ENCODE peak calls at places on chromosomes 4 and X, in five cellular contexts. X is AG04449, G is AG04450, K is neural progenitor cell, U is fibroblast of villous mesenchyme. R is an unnamed sample.

GRCh38 chr4:112141366-112142138 is 3.7 kb upstream of the FAM241A start:
- DNase-seq in G (no peak), X (no peak), K (no peak), U (no peak), R (peak)

GRCh38 chrX:13983734-13984133 is 46.0 kb downstream of the GEMIN8 start:
- DNase-seq in K (no peak), X (no peak), U (no peak), G (no peak), R (no peak)

GRCh38 chr4:39085891-39086290 is 23.9 kb downstream of the KLHL5 start:
- DNase-seq in X (no peak), G (no peak), K (no peak), U (peak), R (no peak)

GRCh38 chr4:110498420-110498819 is 22.5 kb downstream of the ENPEP start:
- DNase-seq in G (no peak), X (no peak), K (no peak), U (no peak), R (no peak)

GRCh38 chr4:87188932-87189331 is 31.5 kb downstream of the KLHL8 start:
- DNase-seq in G (no peak), U (no peak), K (no peak), X (no peak), R (no peak)

GRCh38 chr4:183172881-183173280 is 73.8 kb downstream of the WWC2 start:
- DNase-seq in X (no peak), U (no peak), K (no peak), G (no peak), R (no peak)

GRCh38 chr4:90328558-90328957 is 201.4 kb downstream of the CCSER1 start:
- DNase-seq in X (no peak), U (no peak), K (peak), G (no peak), R (peak)

GRCh38 chr4:23875317-23875716 is 14.5 kb downstream of the PPARGC1A start:
- DNase-seq in K (no peak), X (no peak), U (no peak), G (no peak), R (no peak)

GRCh38 chrX:136209016-136209738 is 42.0 kb downstream of the MAP7D3 start:
- DNase-seq in G (no peak), X (no peak), K (peak), U (peak), R (peak)

GRCh38 chrX:40504801-40505605 is 75.8 kb upstream of the ATP6AP2 start:
- DNase-seq in X (peak), G (peak), K (no peak), U (peak), R (peak)

DNA sequence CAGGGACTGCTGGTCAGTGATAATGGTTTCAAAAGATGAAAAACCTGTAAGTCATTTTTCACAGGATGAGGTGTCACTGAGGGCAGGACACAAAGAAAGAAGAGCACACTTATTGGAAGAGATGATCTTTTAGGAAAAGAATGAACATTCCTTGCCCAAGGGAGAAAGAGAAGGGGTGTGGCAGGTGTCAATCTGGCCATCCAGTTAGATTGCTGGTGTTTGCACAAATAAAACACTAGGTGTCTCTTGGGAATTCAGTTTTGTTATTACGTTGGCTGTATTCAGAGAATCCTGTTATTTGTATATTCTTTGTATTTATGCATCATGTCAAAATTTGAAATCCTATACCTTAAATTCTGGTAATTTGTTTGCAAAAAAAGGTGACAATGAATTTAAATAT is 244.4 kb downstream of the GPAT3 start:
- DNase-seq in X (no peak), K (no peak), G (no peak), U (no peak), R (no peak)
- TF ChIP-seq CTCF in X (no peak), K (peak), G (no peak), U (no peak), R (no peak)

DNA sequence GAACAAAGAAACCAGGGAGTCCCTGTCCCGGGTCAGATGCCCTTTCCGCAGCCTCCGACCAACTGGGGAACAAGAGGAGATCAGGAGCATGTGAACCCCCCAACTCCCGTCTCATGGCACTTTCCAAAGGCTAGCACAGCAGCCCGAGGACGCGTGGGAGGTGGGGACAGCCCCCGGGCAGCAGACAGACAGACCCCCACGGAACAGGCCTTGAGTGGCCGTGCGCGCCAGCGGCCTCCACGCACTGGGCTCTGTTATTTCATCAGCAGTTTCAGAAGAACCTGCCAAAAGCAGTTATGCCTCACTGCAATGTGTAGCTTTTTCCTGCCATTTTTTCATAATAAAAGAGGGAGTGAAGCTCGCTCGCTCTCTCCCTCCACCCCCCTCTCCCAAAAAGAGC is 349 bp upstream of the FGF16 start:
- DNase-seq in U (peak), K (no peak), X (no peak), G (no peak), R (no peak)
- H3K4me3 ChIP-seq in U (peak), K (peak), X (no peak), G (no peak), R (no peak)

GRCh38 chr4:17812801-17813200 is 2.0 kb downstream of the NCAPG start:
- DNase-seq in X (no peak), U (no peak), K (no peak), G (no peak), R (peak)

GRCh38 chr4:17811078-17811603 is 362 bp downstream of the NCAPG start:
- DNase-seq in K (no peak), G (no peak), X (no peak), U (no peak), R (no peak)

GRCh38 chr4:17812125-17812524 is 1.3 kb downstream of the NCAPG start:
- DNase-seq in U (no peak), G (no peak), X (no peak), K (no peak), R (no peak)

GRCh38 chr4:17809667-17810066 is 890 bp downstream of the DCAF16 start:
- DNase-seq in U (no peak), K (no peak), G (no peak), X (no peak), R (no peak)

DNA sequence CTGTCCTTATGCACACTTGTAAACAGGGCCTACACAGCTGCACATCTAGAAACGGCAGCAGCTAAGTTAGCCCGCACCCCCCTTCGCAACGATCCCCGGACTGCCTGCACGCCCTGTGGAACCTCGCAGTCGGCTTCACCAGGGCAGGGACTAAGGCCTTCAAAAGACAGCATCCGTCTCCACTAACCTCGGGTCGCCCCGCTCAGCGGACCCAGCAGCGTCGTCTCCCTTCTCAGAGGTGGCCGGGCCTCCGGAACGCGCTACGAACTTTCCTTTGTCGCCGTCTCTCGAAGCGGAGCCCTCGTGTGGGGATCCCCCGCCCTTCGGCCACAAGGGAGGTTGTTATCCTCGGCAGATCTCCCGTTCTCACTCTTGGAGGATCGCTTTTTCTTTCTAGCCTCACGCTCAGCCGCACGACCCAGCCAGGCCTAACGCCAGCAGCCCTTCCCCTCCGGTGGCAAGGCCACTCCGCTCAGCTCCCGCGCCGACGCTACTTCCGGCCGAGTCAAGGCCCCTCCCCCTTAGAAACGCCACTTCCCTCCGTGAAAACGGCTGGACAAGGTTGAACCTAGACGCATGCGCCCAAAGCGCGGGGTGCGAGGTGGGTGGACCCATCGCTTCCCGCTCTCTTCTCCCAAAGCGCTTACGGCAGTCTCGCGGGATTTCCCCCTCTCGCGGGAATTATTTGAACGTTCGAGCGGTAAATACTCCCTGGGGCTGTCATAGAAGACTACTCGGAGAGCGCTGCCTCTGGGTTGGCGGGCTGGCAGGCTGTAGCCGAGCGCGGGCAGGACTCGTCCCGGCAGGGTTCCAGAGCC is at the start of the genes DCAF16 and NCAPG:
- DNase-seq in U (peak), G (peak), K (peak), X (peak), R (peak)
- TF ChIP-seq CTCF in U (no peak), G (no peak), K (no peak), X (no peak), R (no peak)

GRCh38 chr4:175999944-176000343 is 65.7 kb upstream of the WDR17 start:
- DNase-seq in U (no peak), X (no peak), G (no peak), K (no peak), R (no peak)
- H3K4me3 ChIP-seq in U (no peak), X (no peak), G (no peak), K (no peak), R (no peak)

DNA sequence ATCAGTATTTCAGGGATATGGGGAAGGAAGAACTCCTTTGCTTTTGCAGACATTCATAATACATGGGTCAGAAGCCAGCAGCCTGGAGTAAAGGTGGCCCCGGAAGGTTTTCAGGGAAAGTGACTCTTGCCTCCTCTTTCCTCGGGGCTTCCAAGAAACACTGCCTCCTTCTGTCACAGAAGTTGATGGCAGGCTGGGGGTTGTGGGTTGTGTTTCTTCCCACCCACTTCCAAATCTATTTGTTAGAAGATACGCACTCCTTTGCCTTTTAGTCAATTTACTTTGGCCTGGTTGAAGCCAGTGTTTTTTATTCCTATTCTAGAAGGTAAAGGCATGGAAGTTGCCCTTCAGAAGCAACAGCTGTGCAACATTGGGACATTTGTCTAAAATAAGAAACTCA is 19.7 kb downstream of the KIT start:
- DNase-seq in U (no peak), G (no peak), K (peak), X (no peak), R (no peak)
- TF ChIP-seq CTCF in U (no peak), G (no peak), K (peak), X (no peak), R (peak)

DNA sequence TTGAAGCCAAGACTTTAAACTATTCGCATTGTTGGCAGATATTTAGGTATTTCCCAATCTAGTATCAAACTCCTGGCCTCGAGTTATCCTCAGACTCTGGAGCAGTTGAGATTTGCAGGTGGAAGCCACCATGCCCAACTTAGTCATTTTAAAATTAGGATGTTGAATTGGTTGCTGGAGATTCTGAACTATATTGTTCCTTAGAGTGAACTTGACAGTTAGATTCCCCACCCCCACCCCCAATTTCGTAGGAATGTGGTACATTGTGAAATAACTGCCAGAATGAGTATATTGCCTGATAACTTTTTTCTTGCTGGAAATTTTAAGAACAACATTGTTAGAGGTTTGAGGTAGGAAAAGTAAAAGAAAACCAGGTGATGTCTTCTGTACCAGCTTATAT is 2.3 kb downstream of the NOCT start:
- DNase-seq in K (no peak), X (no peak), U (no peak), G (no peak), R (peak)
- H3K4me3 ChIP-seq in K (no peak), X (no peak), U (peak), G (peak), R (no peak)

DNA sequence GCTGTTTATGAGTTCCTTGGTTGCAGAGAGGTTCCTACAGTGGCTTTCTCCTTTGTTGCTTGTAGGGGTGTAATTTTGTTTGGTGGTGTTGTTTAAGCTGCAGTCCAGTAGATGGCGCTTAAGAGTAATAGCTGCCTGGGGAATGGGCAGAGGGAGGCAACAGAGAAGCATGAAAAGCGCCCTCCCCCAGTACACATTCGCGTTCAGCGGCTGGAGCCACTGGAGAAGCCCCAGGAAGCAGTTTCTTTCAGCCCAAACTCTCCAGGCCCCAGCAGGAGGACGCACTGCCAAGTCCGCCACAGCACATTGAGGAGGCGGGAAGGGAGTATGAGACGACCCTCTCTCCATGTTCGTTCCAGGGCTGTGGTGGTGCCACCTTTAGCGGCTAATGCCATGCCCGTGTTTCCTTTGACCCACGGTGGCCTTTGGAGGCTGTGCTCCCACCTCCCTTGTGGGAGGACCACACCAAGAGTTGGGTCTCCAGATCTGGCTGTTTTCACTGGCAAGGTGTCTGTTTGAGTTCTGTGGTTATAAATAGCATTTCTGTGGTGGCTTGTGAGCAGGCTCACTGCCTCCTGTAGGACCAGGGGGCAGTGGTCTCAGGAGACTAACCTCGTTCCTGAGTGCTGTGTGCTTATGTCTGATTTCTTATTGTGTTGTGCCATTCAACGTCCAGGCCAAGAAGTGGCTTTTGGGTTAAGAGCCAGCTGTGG is 252.3 kb downstream of the ARHGAP10 start:
- DNase-seq in X (no peak), U (peak), G (peak), K (peak), R (peak)
- TF ChIP-seq CTCF in X (peak), U (peak), G (peak), K (peak), R (peak)

R was measured in cardiac fibroblast.